ENCODE peak calls at places on chromosomes 7 and 10, in seven cellular contexts. X, H, W, K, U, V and A are unnamed samples.

GRCh38 chr10:6062101-6062771 is at the start of gene IL2RA:
- DNase-seq in X (no peak), H (no peak), W (no peak), K (peak), U (peak), V (no peak), A (no peak)

GRCh38 chr7:88338521-88338920 is 31.8 kb upstream of the STEAP4 start:
- DNase-seq in X (no peak), H (no peak), W (no peak), K (no peak), U (no peak), V (no peak), A (no peak)

GRCh38 chr10:12655940-12656339 is 306.6 kb downstream of the CAMK1D start:
- DNase-seq in X (no peak), H (no peak), W (no peak), K (no peak), U (no peak), V (no peak), A (no peak)

GRCh38 chr10:92011560-92012214 is 88.1 kb downstream of the BTAF1 start:
- DNase-seq in X (peak), H (no peak), W (no peak), K (no peak), U (no peak), V (peak), A (peak)

GRCh38 chr10:75408911-75409885 is 7.6 kb upstream of the ZNF503 start:
- DNase-seq in X (peak), H (peak), W (peak), K (no peak), U (no peak), V (peak), A (peak)

GRCh38 chr7:77888998-77889397 is 90.4 kb downstream of the PHTF2 start:
- DNase-seq in X (no peak), H (no peak), W (no peak), K (no peak), U (no peak), V (no peak), A (no peak)

GRCh38 chr10:33594475-33594874 is 260.0 kb upstream of the NRP1 start:
- DNase-seq in X (no peak), H (no peak), W (no peak), K (no peak), U (no peak), V (no peak), A (no peak)

GRCh38 chr7:28062197-28062988 is 118.2 kb downstream of the JAZF1 start:
- DNase-seq in X (peak), H (peak), W (peak), K (peak), U (peak), V (peak), A (peak)

GRCh38 chr10:79111427-79111826 is 42.7 kb downstream of the ZMIZ1 start:
- DNase-seq in X (peak), H (no peak), W (no peak), K (no peak), U (no peak), V (peak), A (no peak)

GRCh38 chr7:80588591-80588990 is 49.9 kb upstream of the CD36 start:
- DNase-seq in X (peak), H (no peak), W (peak), K (no peak), U (no peak), V (peak), A (no peak)

GRCh38 chr7:157054927-157055326 is 44.5 kb upstream of the MNX1 start:
- DNase-seq in X (no peak), H (no peak), W (no peak), K (no peak), U (no peak), V (no peak), A (no peak)

GRCh38 chr7:12490105-12490688 is 80.3 kb upstream of the SCIN start:
- DNase-seq in X (peak), H (no peak), W (peak), K (no peak), U (peak), V (peak), A (peak)

GRCh38 chr7:13308423-13308822 is 621.0 kb downstream of the ARL4A start:
- DNase-seq in X (no peak), H (no peak), W (no peak), K (no peak), U (no peak), V (no peak), A (no peak)